ENCODE peak calls at places on chromosomes 3 and 15, in five cellular contexts. R is HCT116, P is neural progenitor cell, W is GM23338, T is hepatocyte. O is an unnamed sample.

GRCh38 chr15:38193496-38193895 is 59.1 kb upstream of the SPRED1 start:
- DNase-seq in R (no peak), P (no peak), W (no peak), T (no peak), O (peak)

GRCh38 chr15:84840255-84840654 is 23.1 kb downstream of the ALPK3 start:
- DNase-seq in P (no peak), R (no peak), W (no peak), T (no peak), O (no peak)

GRCh38 chr15:74869726-74870407 is 3.3 kb downstream of the SCAMP2 start:
- DNase-seq in R (no peak), T (peak), P (no peak), W (no peak), O (peak)

GRCh38 chr3:70780790-70781189 is 468.4 kb upstream of the MDFIC2 start:
- DNase-seq in T (no peak), P (no peak), W (no peak), R (no peak), O (no peak)

GRCh38 chr3:189806171-189806951 is 175.2 kb downstream of the TP63 start:
- DNase-seq in R (no peak), T (no peak), P (peak), W (peak), O (no peak)

GRCh38 chr3:120299403-120299802 is 14.4 kb upstream of the GPR156 start:
- DNase-seq in W (no peak), T (no peak), R (no peak), P (no peak), O (peak)

GRCh38 chr3:42063886-42064285 is 27.3 kb upstream of the TRAK1 start:
- DNase-seq in W (no peak), P (no peak), R (no peak), T (no peak), O (peak)

GRCh38 chr15:76328962-76329361 is 7.6 kb upstream of the ISL2 start:
- DNase-seq in R (no peak), P (no peak), W (no peak), T (no peak), O (peak)

GRCh38 chr3:52983336-52983807 is 62.5 kb downstream of the SFMBT1 start:
- DNase-seq in P (no peak), R (no peak), W (no peak), T (no peak), O (no peak)

GRCh38 chr15:63941698-63942465 is 104.4 kb downstream of the DAPK2 start:
- DNase-seq in T (no peak), P (no peak), R (no peak), W (no peak), O (no peak)

GRCh38 chr15:27025411-27026051 is 54.5 kb downstream of the GABRG3 start:
- DNase-seq in R (no peak), W (no peak), P (no peak), T (no peak), O (no peak)

GRCh38 chr15:68586274-68586961 is 7.6 kb downstream of the CORO2B start:
- DNase-seq in W (no peak), P (no peak), R (peak), T (peak), O (peak)

GRCh38 chr3:189862385-189863023 is 231.3 kb downstream of the TP63 start:
- DNase-seq in R (no peak), P (no peak), W (no peak), T (no peak), O (peak)

GRCh38 chr15:36325206-36325605 is 254.2 kb upstream of the CDIN1 start:
- DNase-seq in T (no peak), R (no peak), W (no peak), P (no peak), O (no peak)

GRCh38 chr15:60340207-60340921 is 57.4 kb downstream of the ANXA2 start:
- DNase-seq in W (peak), P (no peak), R (no peak), T (no peak), O (peak)

GRCh38 chr3:55721716-55722484 is 234.8 kb upstream of the WNT5A start:
- DNase-seq in W (peak), T (peak), P (peak), R (no peak), O (peak)

DNA sequence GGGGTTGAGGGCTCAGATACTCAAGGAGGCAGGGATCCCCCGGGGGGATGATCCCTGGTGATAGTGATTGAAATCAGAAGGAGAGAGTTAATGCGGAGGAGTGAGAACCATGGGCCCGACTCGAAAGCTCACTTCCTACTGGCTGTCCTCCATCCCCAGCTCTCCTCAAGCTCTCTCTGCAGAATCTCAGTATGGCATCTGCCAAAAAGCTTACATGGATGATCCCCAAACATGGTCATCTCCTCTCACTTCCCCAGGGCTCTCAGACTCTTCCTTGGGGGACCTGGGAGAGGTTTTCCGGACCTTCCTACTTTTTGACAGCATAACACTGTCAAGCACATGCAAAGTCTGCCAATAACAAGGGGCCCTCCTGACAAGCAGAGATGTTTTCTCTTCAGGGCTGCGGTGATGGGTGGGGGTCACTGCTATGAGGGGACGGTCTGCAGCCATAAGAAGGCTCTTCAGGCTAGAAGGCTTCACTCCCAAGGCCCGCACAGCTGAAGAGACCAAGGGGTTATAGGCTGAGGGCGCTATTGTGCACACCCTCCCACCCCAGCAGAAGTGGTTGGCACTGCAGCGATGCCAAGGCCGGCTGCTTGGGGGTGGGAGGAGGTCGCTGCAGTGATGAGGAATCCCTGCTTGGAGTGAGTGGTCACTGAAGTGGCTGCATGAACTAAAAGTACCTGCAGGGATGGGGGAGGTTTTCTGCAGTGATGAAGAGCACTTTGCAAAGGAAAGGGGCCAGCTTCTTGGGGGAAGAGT is 828 bp upstream of the VWA5B2 start:
- DNase-seq in R (no peak), W (no peak), P (peak), T (no peak), O (no peak)
- TF ChIP-seq EZH2 in R (no peak), W (no peak), P (no peak), T (no peak), O (peak)

GRCh38 chr3:195270350-195271115 is 426 bp downstream of the XXYLT1 start:
- DNase-seq in W (peak), R (peak), P (peak), T (peak), O (peak)

GRCh38 chr3:195269375-195270078 is 1.4 kb downstream of the XXYLT1 start:
- DNase-seq in R (no peak), W (no peak), P (no peak), T (no peak), O (no peak)

GRCh38 chr3:195271116-195271858 is at the start of gene XXYLT1:
- DNase-seq in P (peak), W (peak), T (peak), R (peak), O (peak)

GRCh38 chr3:195268608-195269309 is 2.2 kb downstream of the XXYLT1 start:
- DNase-seq in T (no peak), R (no peak), W (no peak), P (no peak), O (no peak)

GRCh38 chr3:195270079-195270349 is 945 bp downstream of the XXYLT1 start:
- DNase-seq in R (no peak), T (no peak), P (no peak), W (no peak), O (no peak)
- TF ChIP-seq EZH2phosphoT487 in R (no peak), T (no peak), P (no peak), W (no peak), O (no peak)

DNA sequence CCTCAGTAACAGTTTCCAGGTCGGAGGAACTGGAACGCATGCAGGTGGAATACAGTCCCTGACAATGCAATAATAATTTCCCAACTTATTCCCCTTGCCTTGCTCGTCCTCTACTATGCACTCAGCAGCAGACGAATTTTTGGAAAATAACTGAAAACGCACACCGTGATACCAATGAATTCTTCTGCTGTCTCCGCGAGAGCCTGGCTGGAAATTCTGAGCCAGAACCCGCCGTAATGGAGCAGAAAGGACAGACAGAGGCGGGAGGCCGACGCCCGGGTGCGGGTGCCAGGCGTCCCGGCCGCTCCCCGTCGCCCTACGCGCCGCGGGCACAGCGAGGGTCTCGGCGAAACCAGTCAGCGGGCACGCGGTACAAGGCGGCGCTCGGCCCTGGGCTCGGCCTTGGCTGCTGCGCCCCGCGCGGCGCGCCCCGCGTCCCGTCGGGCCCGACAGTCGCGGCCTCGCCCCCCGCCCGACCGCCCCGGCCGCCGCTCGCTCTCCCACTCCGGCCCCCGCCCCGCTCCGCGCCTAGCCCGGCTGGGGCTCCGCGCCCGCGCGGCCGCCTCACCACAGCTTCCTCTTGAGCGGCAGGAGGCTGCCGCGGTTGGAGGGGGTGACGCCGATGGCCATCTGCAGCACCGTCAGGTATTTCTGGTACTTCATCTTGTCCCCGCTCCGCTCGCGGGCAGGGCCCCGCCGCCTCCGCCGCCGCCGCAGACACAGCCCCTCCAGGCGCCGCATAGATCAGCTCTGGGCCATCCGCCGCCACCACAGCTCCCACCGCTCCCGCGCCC is 114.5 kb upstream of the GOLGA8J start:
- DNase-seq in W (peak), R (no peak), T (peak), P (peak), O (peak)
- TF ChIP-seq EZH2 in W (peak), R (no peak), T (peak), P (peak), O (peak)

DNA sequence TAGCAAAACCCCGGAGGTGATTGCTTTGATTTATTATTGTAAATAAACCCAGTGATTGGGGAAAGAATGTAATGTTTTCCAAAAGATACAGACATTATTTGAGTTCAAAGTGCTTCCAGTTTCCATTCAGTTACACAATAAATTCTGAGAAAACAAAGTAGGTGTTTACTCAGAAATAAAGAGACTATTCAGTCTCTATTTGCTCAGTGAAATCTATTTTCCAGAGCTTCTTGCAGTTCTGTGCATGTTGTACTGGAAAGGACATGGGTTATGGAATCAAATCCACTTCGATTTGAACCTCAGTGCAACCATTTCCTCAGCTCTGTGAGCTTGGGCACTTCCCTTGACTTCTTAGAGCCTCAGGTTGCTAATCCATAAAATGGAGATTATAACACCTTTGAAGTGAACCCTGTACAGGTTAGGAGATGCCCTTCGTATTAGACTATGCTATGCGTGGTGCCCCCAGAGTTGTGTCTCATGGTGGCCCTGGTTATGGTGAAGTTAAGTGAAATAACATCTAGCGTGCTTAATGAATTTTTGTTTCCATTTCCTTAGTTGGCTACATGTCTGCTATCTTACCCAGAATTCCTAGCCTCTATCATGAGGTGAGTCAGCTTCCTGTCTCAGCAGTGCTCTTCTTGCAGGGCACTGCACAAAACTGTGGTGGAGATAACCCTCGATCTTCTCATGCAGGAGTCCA is 97.8 kb downstream of the RPL39L start:
- DNase-seq in W (no peak), T (no peak), P (no peak), R (no peak), O (peak)
- TF ChIP-seq EZH2phosphoT487 in W (no peak), T (no peak), P (no peak), R (no peak), O (no peak)

GRCh38 chr3:38756892-38757291 is 59.1 kb downstream of the SCN10A start:
- DNase-seq in T (no peak), P (no peak), W (no peak), R (no peak), O (no peak)

GRCh38 chr3:38758557-38758956 is 57.5 kb downstream of the SCN10A start:
- DNase-seq in T (no peak), P (no peak), R (no peak), W (no peak), O (no peak)

DNA sequence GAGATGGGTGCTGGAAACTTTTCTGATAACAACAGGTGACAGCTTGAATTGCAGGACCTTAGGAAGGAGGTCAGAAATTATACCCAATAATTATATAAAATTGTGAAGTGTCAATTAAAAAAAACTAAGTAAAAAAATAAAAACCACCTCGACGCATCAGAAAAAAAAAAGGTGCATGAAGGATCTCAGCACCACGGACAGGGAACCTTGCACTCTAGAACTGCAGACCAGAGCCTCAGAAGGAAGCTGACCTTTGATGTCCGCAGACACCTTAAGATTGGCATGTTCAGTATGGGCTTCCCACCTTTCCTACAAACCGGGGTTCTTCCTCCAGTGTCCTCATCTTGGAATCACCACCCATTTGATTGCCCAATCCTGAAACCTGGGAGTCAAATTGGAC is 60.9 kb downstream of the SCN10A start:
- DNase-seq in W (peak), T (peak), R (no peak), P (peak), O (peak)
- TF ChIP-seq EZH2 in W (no peak), T (no peak), R (no peak), P (no peak), O (no peak)